ENCODE peak calls at places on chromosome 19, in four cellular contexts. L is transverse colon, R is cardiac muscle cell, X is heart right ventricle. Z is an unnamed sample. For H3K27me3, the result is how much of the 10 kb centered on the place peaks cover.

GRCh38 chr19:52200044-52200443 is 10.2 kb downstream of the PPP2R1A start:
- DNase-seq in L (no peak), X (peak), R (no peak), Z (no peak)

GRCh38 chr19:42422576-42423461 is 4.4 kb downstream of the LIPE start:
- DNase-seq in X (peak), R (peak), L (peak), Z (peak)

GRCh38 chr19:18633321-18633720 is 3.5 kb upstream of the KLHL26 start:
- DNase-seq in L (peak), X (no peak), R (no peak), Z (no peak)

GRCh38 chr19:16588089-16588823 is 16.0 kb upstream of the SLC35E1 start:
- DNase-seq in L (peak), X (no peak), R (peak), Z (no peak)

GRCh38 chr19:40690050-40690698 is at the start of gene NUMBL:
- DNase-seq in X (no peak), R (no peak), L (no peak), Z (no peak)

GRCh38 chr19:45601524-45602522 is at the start of gene GPR4:
- DNase-seq in X (peak), L (no peak), R (peak), Z (no peak)

GRCh38 chr19:16417660-16418596 is 53.8 kb downstream of the EPS15L1 start:
- DNase-seq in L (peak), R (peak), X (peak), Z (peak)

GRCh38 chr19:32896516-32897214 is 27.1 kb upstream of the SLC7A9 start:
- DNase-seq in X (no peak), L (no peak), R (no peak), Z (no peak)

GRCh38 chr19:51311388-51312257 is at the start of gene IGLON5:
- DNase-seq in X (no peak), L (no peak), R (peak), Z (no peak)

GRCh38 chr19:43747557-43748204 is 7.1 kb downstream of the SMG9 start:
- DNase-seq in X (no peak), R (no peak), L (no peak), Z (no peak)

GRCh38 chr19:6056801-6057650 is 53.3 kb downstream of the RFX2 start:
- DNase-seq in L (peak), X (peak), R (no peak), Z (no peak)

GRCh38 chr19:58021541-58022282 is 12.1 kb upstream of the ZSCAN1 start:
- DNase-seq in X (peak), R (peak), L (peak), Z (no peak)

GRCh38 chr19:55452381-55453325 is 8.8 kb downstream of the ISOC2 start:
- DNase-seq in X (peak), R (peak), L (peak), Z (no peak)

GRCh38 chr19:54696117-54696548 is 28.1 kb upstream of the KIR3DL3 start:
- DNase-seq in R (no peak), X (no peak), L (no peak), Z (no peak)

GRCh38 chr19:51637362-51637978 is 7.3 kb upstream of the SIGLEC5 start:
- DNase-seq in R (no peak), L (no peak), X (no peak), Z (no peak)

GRCh38 chr19:4609878-4610511 is 29.3 kb upstream of the TNFAIP8L1 start:
- DNase-seq in R (no peak), L (no peak), X (peak), Z (no peak)

GRCh38 chr19:18160792-18161690 is 8.1 kb downstream of the PIK3R2 start:
- DNase-seq in X (no peak), R (peak), L (peak), Z (peak)

GRCh38 chr19:45506246-45506990 is 861 bp upstream of the VASP start:
- DNase-seq in L (peak), R (peak), X (peak), Z (peak)

GRCh38 chr19:2806736-2807378 is 12.8 kb upstream of the ZNF554 start:
- DNase-seq in L (no peak), X (no peak), R (no peak), Z (no peak)

GRCh38 chr19:56141416-56141992 is 417 bp downstream of the ZNF444 start:
- DNase-seq in X (no peak), R (peak), L (peak), Z (no peak)

GRCh38 chr19:40663712-40664692 is 26.4 kb downstream of the NUMBL start:
- DNase-seq in R (no peak), X (no peak), L (no peak), Z (no peak)

GRCh38 chr19:14381689-14382474 is 638 bp downstream of the ADGRE5 start:
- DNase-seq in L (peak), R (no peak), X (peak), Z (no peak)

GRCh38 chr19:2561895-2562294 is 86.0 kb downstream of the GADD45B start:
- DNase-seq in L (no peak), R (no peak), X (no peak), Z (no peak)

DNA sequence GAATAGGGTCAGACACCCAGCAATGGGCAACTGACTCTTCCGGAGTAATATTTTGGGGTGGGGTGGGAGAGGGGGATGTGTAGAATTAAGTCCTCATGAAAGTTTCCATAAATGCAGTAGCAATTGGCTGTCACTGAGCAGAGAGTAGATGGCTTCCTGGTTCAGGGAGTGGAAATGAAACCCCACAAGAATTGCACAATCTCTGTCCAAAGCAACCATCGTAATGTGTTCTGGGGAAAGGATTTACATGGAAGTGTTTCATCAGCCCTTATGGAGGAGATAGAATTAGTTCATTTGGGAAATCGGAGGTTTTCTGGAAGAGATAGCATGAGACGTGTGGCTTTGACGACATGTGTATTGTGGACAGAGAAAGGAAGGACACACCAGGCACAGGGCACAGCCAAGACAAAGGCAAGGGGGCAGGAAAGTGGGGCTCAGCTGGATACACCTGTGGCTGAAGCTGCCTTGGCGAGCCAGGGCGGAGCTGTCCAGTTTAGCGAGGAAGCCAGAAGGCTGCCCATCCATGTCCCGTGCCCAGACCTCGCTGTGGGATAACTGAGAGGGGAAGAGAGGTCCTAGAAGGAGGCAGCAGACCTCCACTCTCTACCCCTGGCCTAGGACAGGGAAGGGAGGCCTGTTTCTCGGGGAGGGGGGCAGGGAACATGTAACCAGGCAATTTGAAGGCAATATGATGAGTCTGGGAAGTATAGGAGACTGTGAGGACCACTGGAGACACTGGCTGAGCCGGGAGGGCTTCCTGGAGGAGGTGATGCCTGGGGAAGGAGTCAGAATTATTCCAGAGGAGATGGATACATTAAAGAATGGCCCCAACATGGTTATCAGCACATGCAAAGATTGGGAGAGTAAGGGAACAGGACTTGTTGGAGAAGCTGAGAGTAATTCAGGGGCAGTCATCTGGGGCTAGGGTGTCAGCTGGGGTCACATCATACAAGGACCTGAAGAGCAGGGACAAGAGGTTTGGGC is 2.6 kb upstream of the CLEC4G start:
- DNase-seq in L (no peak), X (no peak), R (no peak), Z (peak)
- H3K27me3 ChIP-seq in L (under half), X (under half), R (half or more), Z (under half)

DNA sequence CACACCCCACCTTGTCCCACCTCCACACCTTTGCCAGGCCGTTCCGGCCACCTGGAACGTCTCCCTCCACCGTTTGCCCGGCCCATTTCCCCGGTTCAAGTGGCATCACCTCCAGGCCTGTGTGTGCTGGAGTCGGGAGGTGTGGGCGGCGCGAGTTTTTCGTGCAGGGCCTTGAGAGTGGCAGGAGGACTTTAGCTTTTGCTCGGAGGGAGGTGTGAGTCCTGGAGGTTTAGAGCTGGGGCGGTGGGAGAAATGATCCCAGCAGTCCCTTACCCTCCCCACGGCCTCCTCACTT is 4.3 kb upstream of the PALM start:
- DNase-seq in R (no peak), X (no peak), L (no peak), Z (no peak)
- H3K4me3 ChIP-seq in R (no peak), X (no peak), L (no peak), Z (peak)

DNA sequence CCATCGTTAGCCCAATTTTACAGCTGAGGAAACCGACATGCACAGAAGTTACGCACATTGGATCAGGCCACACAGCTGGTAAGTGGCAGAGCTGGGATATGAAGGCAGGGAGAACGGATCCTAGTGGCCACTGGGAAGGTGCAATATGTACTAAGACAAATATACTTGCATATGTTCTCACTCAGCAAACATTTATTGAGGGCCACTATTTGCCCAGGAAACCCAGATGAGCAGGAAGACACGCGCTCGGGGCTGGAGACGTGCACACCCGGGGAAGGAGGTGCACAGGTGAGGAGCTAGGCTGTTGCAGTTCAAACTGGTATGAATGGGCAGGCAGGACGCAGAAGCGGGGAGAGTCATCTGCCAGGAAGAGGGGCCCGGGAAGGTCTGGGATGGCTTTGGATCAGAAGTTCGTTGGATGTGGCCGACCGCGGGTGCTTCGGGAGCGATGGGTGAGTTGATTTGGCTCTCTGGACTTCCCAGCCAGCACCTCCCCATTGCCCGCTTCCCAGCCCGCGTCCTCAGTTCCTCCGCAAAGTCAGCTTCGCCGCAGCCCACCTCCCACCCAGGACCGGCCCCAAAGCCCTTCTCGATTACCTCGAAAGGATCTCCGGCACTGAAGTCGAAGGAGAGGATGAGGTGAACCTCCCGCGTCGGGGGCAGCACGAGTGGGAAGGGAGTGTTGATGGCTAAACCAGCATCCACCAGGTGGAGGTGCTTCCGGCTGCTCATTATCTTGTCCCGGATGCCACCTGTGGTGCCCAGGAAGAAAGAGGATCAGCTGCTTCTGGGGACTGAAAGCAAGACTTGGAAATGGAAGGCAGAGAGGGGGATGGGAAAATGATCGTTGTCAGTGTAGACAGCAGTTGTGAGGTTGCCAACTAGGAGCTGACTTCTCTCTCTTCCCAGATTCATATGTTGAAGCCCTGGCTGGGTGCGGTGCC is 17.8 kb upstream of the CABP5 start:
- DNase-seq in R (no peak), L (no peak), X (no peak), Z (no peak)
- H3K27me3 ChIP-seq in R (under half), L (under half), X (under half), Z (under half)

GRCh38 chr19:13016628-13017305 is 21.5 kb downstream of the NFIX start:
- DNase-seq in R (no peak), L (no peak), X (no peak), Z (no peak)
- H3K4me3 ChIP-seq in R (no peak), L (no peak), X (no peak), Z (peak)

GRCh38 chr19:39448271-39448670 is 2.9 kb downstream of the SUPT5H start:
- DNase-seq in R (no peak), X (no peak), L (no peak), Z (no peak)
- H3K27me3 ChIP-seq in R (under half), X (under half), L (under half), Z (under half)